ENCODE peak calls at places on chromosomes 7 and 10, in six cellular contexts. S, Z, V, U, F and Q are unnamed samples.

GRCh38 chr7:155870334-155871180 is 58.3 kb upstream of the SHH start:
- DNase-seq in S (peak), Z (no peak), V (no peak), U (no peak), F (no peak), Q (no peak)

GRCh38 chr10:130300608-130301025 is 164.4 kb downstream of the GLRX3 start:
- DNase-seq in S (peak), Z (no peak), V (no peak), U (peak), F (peak), Q (no peak)

GRCh38 chr10:132271458-132272011 is 36.2 kb downstream of the STK32C start:
- DNase-seq in S (no peak), Z (no peak), V (no peak), U (no peak), F (no peak), Q (no peak)

GRCh38 chr10:95646160-95646559 is 10.4 kb downstream of the ALDH18A1 start:
- DNase-seq in S (no peak), Z (no peak), V (no peak), U (no peak), F (no peak), Q (no peak)

GRCh38 chr10:29926649-29927048 is 132.7 kb downstream of the JCAD start:
- DNase-seq in S (no peak), Z (no peak), V (no peak), U (no peak), F (no peak), Q (no peak)

GRCh38 chr7:3971323-3971722 is 670.3 kb downstream of the SDK1 start:
- DNase-seq in S (no peak), Z (no peak), V (no peak), U (no peak), F (no peak), Q (no peak)

GRCh38 chr10:7513936-7514335 is 103.1 kb upstream of the SFMBT2 start:
- DNase-seq in S (no peak), Z (no peak), V (no peak), U (no peak), F (no peak), Q (no peak)

GRCh38 chr7:133916621-133917020 is 210.5 kb upstream of the LRGUK start:
- DNase-seq in S (no peak), Z (no peak), V (no peak), U (no peak), F (no peak), Q (no peak)

GRCh38 chr7:157136372-157136771 is 2.4 kb upstream of the UBE3C start:
- DNase-seq in S (no peak), Z (no peak), V (no peak), U (no peak), F (no peak), Q (peak)

GRCh38 chr7:34886856-34887255 is 150.4 kb downstream of the DPY19L1 start:
- DNase-seq in S (no peak), Z (no peak), V (no peak), U (no peak), F (no peak), Q (no peak)

GRCh38 chr7:17403996-17404395 is 105.5 kb downstream of the AHR start:
- DNase-seq in S (no peak), Z (no peak), V (peak), U (no peak), F (no peak), Q (no peak)

GRCh38 chr10:12799746-12800145 is 201.8 kb downstream of the CCDC3 start:
- DNase-seq in S (no peak), Z (no peak), V (no peak), U (no peak), F (no peak), Q (no peak)

GRCh38 chr10:123997486-123998196 is 95.8 kb downstream of the CHST15 start:
- DNase-seq in S (no peak), Z (no peak), V (no peak), U (no peak), F (peak), Q (peak)